ENCODE peak calls at places on chromosomes 2 and 18, in seven cellular contexts. A, O, Y, M, U, F and X are unnamed samples.

GRCh38 chr2:237551071-237551574 is 15.3 kb upstream of the PRLH start:
- DNase-seq in A (no peak), F (no peak), U (no peak), M (no peak), O (no peak), Y (no peak), X (peak)

GRCh38 chr2:186455613-186456012 is 30.4 kb upstream of the ZC3H15 start:
- DNase-seq in A (no peak), F (no peak), U (no peak), Y (no peak), O (no peak), M (no peak), X (no peak)

GRCh38 chr2:60313470-60314172 is 239.8 kb downstream of the BCL11A start:
- DNase-seq in A (no peak), U (no peak), M (no peak), O (no peak), Y (no peak), F (no peak), X (no peak)

GRCh38 chr2:20012282-20013060 is at the start of gene MATN3:
- DNase-seq in M (peak), O (peak), U (no peak), Y (no peak), A (no peak), F (peak), X (peak)

GRCh38 chr2:86358982-86359381 is 21.6 kb upstream of the REEP1 start:
- DNase-seq in U (no peak), O (no peak), A (no peak), Y (no peak), F (no peak), M (no peak), X (no peak)

GRCh38 chr2:28980368-28981015 is 606 bp upstream of the TOGARAM2 start:
- DNase-seq in U (no peak), M (no peak), F (no peak), Y (no peak), A (no peak), O (no peak), X (no peak)

GRCh38 chr18:45837283-45838070 is 12.0 kb downstream of the SIGLEC15 start:
- DNase-seq in F (peak), O (peak), M (peak), U (peak), Y (peak), A (no peak), X (peak)

GRCh38 chr18:13268746-13269285 is 50.3 kb downstream of the LDLRAD4 start:
- DNase-seq in M (no peak), Y (no peak), O (no peak), U (no peak), A (no peak), F (no peak), X (no peak)

GRCh38 chr2:128315829-128316776 is 2.6 kb downstream of the HS6ST1 start:
- DNase-seq in U (peak), Y (peak), O (peak), A (no peak), F (peak), M (no peak), X (peak)

GRCh38 chr2:121532894-121533293 is 2.2 kb downstream of the RNU4ATAC start:
- DNase-seq in U (no peak), Y (no peak), A (no peak), O (no peak), M (no peak), F (no peak), X (no peak)

GRCh38 chr2:155980941-155981561 is 351.5 kb downstream of the NR4A2 start:
- DNase-seq in O (no peak), U (no peak), A (no peak), F (no peak), Y (no peak), M (no peak), X (no peak)

GRCh38 chr2:29895296-29895695 is 26.1 kb downstream of the ALK start:
- DNase-seq in U (no peak), Y (no peak), A (no peak), M (no peak), O (no peak), F (no peak), X (no peak)

GRCh38 chr18:42157420-42157819 is 202.4 kb downstream of the PIK3C3 start:
- DNase-seq in F (no peak), O (no peak), Y (no peak), A (no peak), U (no peak), M (no peak), X (no peak)

GRCh38 chr2:162344617-162344950 is 652 bp downstream of the GCA start:
- DNase-seq in A (no peak), U (no peak), Y (no peak), F (no peak), M (no peak), O (no peak), X (no peak)

GRCh38 chr2:241567776-241568175 is 9.2 kb downstream of the BOK start:
- DNase-seq in O (no peak), U (no peak), Y (no peak), A (no peak), F (no peak), M (no peak), X (no peak)

GRCh38 chr2:70103531-70104061 is 16.3 kb downstream of the PCBP1 start:
- DNase-seq in A (no peak), U (no peak), M (no peak), O (no peak), F (no peak), Y (no peak), X (no peak)

GRCh38 chr2:10169053-10169578 is 46.6 kb downstream of the RRM2 start:
- DNase-seq in O (no peak), M (no peak), F (no peak), A (no peak), Y (no peak), U (no peak), X (no peak)

GRCh38 chr2:9288233-9288632 is 81.6 kb downstream of the ASAP2 start:
- DNase-seq in U (no peak), F (no peak), O (no peak), M (peak), A (no peak), Y (peak), X (no peak)

GRCh38 chr2:235183789-235184188 is 232.0 kb downstream of the SH3BP4 start:
- DNase-seq in A (no peak), M (no peak), O (no peak), F (no peak), U (no peak), Y (no peak), X (no peak)